ENCODE peak calls at places on chromosomes 7 and 10, in eight cellular contexts. One of them, this sample, is unnamed.

GRCh38 chr10:100725041-100725440 is 20.3 kb upstream of the PAX2 start:
- DNase-seq in MCF 10A: no peak
- DNase-seq in GM13976: no peak
- DNase-seq in fibroblast of mammary gland: no peak
- DNase-seq in prostate gland: no peak
- DNase-seq in choroid plexus epithelial cell: peak; percentile 27
- DNase-seq in AG09309: no peak
- DNase-seq in Panc1: no peak
- DNase-seq in this sample: no peak

GRCh38 chr10:77504870-77505257 is 132.7 kb downstream of the KCNMA1 start:
- DNase-seq in MCF 10A: peak; percentile 77
- DNase-seq in Panc1: peak; percentile 83
- DNase-seq in AG09309: no peak
- DNase-seq in fibroblast of mammary gland: peak; percentile 51
- DNase-seq in choroid plexus epithelial cell: peak; percentile 23
- DNase-seq in prostate gland: no peak
- DNase-seq in GM13976: no peak
- DNase-seq in this sample: no peak

GRCh38 chr7:66503551-66504031 is 125.1 kb upstream of the KCTD7 start:
- DNase-seq in choroid plexus epithelial cell: no peak
- DNase-seq in prostate gland: no peak
- DNase-seq in GM13976: no peak
- DNase-seq in AG09309: no peak
- DNase-seq in fibroblast of mammary gland: no peak
- DNase-seq in MCF 10A: no peak
- DNase-seq in Panc1: no peak
- DNase-seq in this sample: no peak

GRCh38 chr7:938546-939185 is 15.8 kb downstream of the ADAP1 start:
- DNase-seq in MCF 10A: no peak
- DNase-seq in AG09309: no peak
- DNase-seq in Panc1: no peak
- DNase-seq in choroid plexus epithelial cell: no peak
- DNase-seq in prostate gland: no peak
- DNase-seq in fibroblast of mammary gland: no peak
- DNase-seq in GM13976: no peak
- DNase-seq in this sample: no peak

GRCh38 chr7:90297118-90297517 is 24.0 kb downstream of the FAM237B start:
- DNase-seq in choroid plexus epithelial cell: no peak
- DNase-seq in fibroblast of mammary gland: no peak
- DNase-seq in GM13976: no peak
- DNase-seq in Panc1: no peak
- DNase-seq in MCF 10A: no peak
- DNase-seq in AG09309: no peak
- DNase-seq in prostate gland: no peak
- DNase-seq in this sample: no peak

GRCh38 chr10:9766762-9767161 is 1250.9 kb upstream of the CELF2 start:
- DNase-seq in prostate gland: no peak
- DNase-seq in MCF 10A: no peak
- DNase-seq in GM13976: no peak
- DNase-seq in AG09309: no peak
- DNase-seq in choroid plexus epithelial cell: peak; percentile 29
- DNase-seq in Panc1: no peak
- DNase-seq in fibroblast of mammary gland: no peak
- DNase-seq in this sample: no peak

GRCh38 chr7:74288034-74288881 is 949 bp upstream of the CLIP2 start:
- DNase-seq in fibroblast of mammary gland: peak; percentile 50
- DNase-seq in prostate gland: no peak
- DNase-seq in AG09309: no peak
- DNase-seq in Panc1: no peak
- DNase-seq in MCF 10A: no peak
- DNase-seq in GM13976: no peak
- DNase-seq in choroid plexus epithelial cell: no peak
- DNase-seq in this sample: peak; percentile 28

GRCh38 chr10:123241391-123242141 is 87.4 kb downstream of the BUB3 start:
- DNase-seq in AG09309: no peak
- DNase-seq in fibroblast of mammary gland: no peak
- DNase-seq in GM13976: peak; percentile 30
- DNase-seq in prostate gland: no peak
- DNase-seq in choroid plexus epithelial cell: no peak
- DNase-seq in Panc1: no peak
- DNase-seq in MCF 10A: no peak
- DNase-seq in this sample: no peak

GRCh38 chr10:32295027-32295426 is 51.9 kb downstream of the EPC1 start:
- DNase-seq in MCF 10A: no peak
- DNase-seq in AG09309: no peak
- DNase-seq in prostate gland: no peak
- DNase-seq in choroid plexus epithelial cell: no peak
- DNase-seq in fibroblast of mammary gland: no peak
- DNase-seq in Panc1: no peak
- DNase-seq in GM13976: no peak
- DNase-seq in this sample: no peak

GRCh38 chr10:6068422-6068821 is 6.3 kb upstream of the IL2RA start:
- DNase-seq in AG09309: no peak
- DNase-seq in fibroblast of mammary gland: no peak
- DNase-seq in prostate gland: no peak
- DNase-seq in choroid plexus epithelial cell: no peak
- DNase-seq in Panc1: no peak
- DNase-seq in GM13976: no peak
- DNase-seq in MCF 10A: no peak
- DNase-seq in this sample: no peak

GRCh38 chr7:44383566-44383965 is 58.2 kb upstream of the CAMK2B start:
- DNase-seq in fibroblast of mammary gland: peak; percentile 81
- DNase-seq in Panc1: no peak
- DNase-seq in GM13976: no peak
- DNase-seq in choroid plexus epithelial cell: peak; percentile 69
- DNase-seq in AG09309: peak; percentile 29
- DNase-seq in MCF 10A: peak; percentile 67
- DNase-seq in prostate gland: no peak
- DNase-seq in this sample: no peak

GRCh38 chr10:70564901-70565351 is 37.6 kb downstream of the PRF1 start:
- DNase-seq in prostate gland: no peak
- DNase-seq in MCF 10A: no peak
- DNase-seq in GM13976: no peak
- DNase-seq in AG09309: no peak
- DNase-seq in Panc1: no peak
- DNase-seq in choroid plexus epithelial cell: no peak
- DNase-seq in fibroblast of mammary gland: no peak
- DNase-seq in this sample: no peak

GRCh38 chr10:124590216-124591122 is 128.8 kb downstream of the LHPP start:
- DNase-seq in fibroblast of mammary gland: no peak
- DNase-seq in Panc1: no peak
- DNase-seq in choroid plexus epithelial cell: no peak
- DNase-seq in GM13976: no peak
- DNase-seq in prostate gland: no peak
- DNase-seq in MCF 10A: no peak
- DNase-seq in AG09309: no peak
- DNase-seq in this sample: no peak

GRCh38 chr10:127694580-127695193 is 42.3 kb upstream of the FOXI2 start:
- DNase-seq in choroid plexus epithelial cell: peak; percentile 6
- DNase-seq in fibroblast of mammary gland: peak; percentile 9
- DNase-seq in Panc1: no peak
- DNase-seq in AG09309: no peak
- DNase-seq in MCF 10A: peak; percentile 68
- DNase-seq in prostate gland: no peak
- DNase-seq in GM13976: peak; percentile 29
- DNase-seq in this sample: peak; percentile 26

GRCh38 chr10:42975005-42975493 is 101.8 kb upstream of the RET start:
- DNase-seq in AG09309: no peak
- DNase-seq in MCF 10A: no peak
- DNase-seq in Panc1: no peak
- DNase-seq in prostate gland: no peak
- DNase-seq in choroid plexus epithelial cell: no peak
- DNase-seq in fibroblast of mammary gland: no peak
- DNase-seq in GM13976: no peak
- DNase-seq in this sample: no peak

GRCh38 chr10:14093735-14094484 is 236.8 kb downstream of the FRMD4A start:
- DNase-seq in fibroblast of mammary gland: peak; percentile 58
- DNase-seq in prostate gland: no peak
- DNase-seq in MCF 10A: peak; percentile 29
- DNase-seq in choroid plexus epithelial cell: peak; percentile 72
- DNase-seq in AG09309: no peak
- DNase-seq in Panc1: peak; percentile 15
- DNase-seq in GM13976: peak; percentile 31
- DNase-seq in this sample: peak; percentile 23

GRCh38 chr10:124636271-124636993 is 107.7 kb downstream of the FAM53B start:
- DNase-seq in choroid plexus epithelial cell: no peak
- DNase-seq in AG09309: no peak
- DNase-seq in GM13976: no peak
- DNase-seq in MCF 10A: no peak
- DNase-seq in prostate gland: no peak
- DNase-seq in fibroblast of mammary gland: no peak
- DNase-seq in Panc1: no peak
- DNase-seq in this sample: no peak

GRCh38 chr7:16078076-16078952 is 343.0 kb downstream of the CRPPA start:
- DNase-seq in fibroblast of mammary gland: peak; percentile 75
- DNase-seq in prostate gland: peak; percentile 45
- DNase-seq in MCF 10A: peak; percentile 75
- DNase-seq in choroid plexus epithelial cell: peak; percentile 87
- DNase-seq in Panc1: peak; percentile 57
- DNase-seq in AG09309: peak; percentile 25
- DNase-seq in GM13976: peak; percentile 24
- DNase-seq in this sample: peak; percentile 7

GRCh38 chr10:44959243-44960097 is at the start of gene RASSF4:
- DNase-seq in prostate gland: peak; percentile 89
- DNase-seq in MCF 10A: peak; percentile 87
- DNase-seq in fibroblast of mammary gland: peak; percentile 61
- DNase-seq in AG09309: no peak
- DNase-seq in Panc1: no peak
- DNase-seq in GM13976: peak; percentile 99
- DNase-seq in choroid plexus epithelial cell: peak; percentile 78
- DNase-seq in this sample: peak; percentile 98
- TF ChIP-seq CTCF in prostate gland: no peak
- TF ChIP-seq CTCF in MCF 10A: no peak
- TF ChIP-seq CTCF in fibroblast of mammary gland: no peak
- TF ChIP-seq CTCF in AG09309: no peak
- TF ChIP-seq CTCF in Panc1: no peak
- TF ChIP-seq CTCF in GM13976: no peak
- TF ChIP-seq CTCF in choroid plexus epithelial cell: no peak
- TF ChIP-seq CTCF in this sample: peak; percentile 1

GRCh38 chr10:130043491-130043890 is 67.1 kb downstream of the C10orf143 start:
- DNase-seq in AG09309: no peak
- DNase-seq in fibroblast of mammary gland: no peak
- DNase-seq in GM13976: no peak
- DNase-seq in choroid plexus epithelial cell: no peak
- DNase-seq in MCF 10A: no peak
- DNase-seq in prostate gland: no peak
- DNase-seq in Panc1: no peak
- DNase-seq in this sample: no peak

GRCh38 chr10:130044067-130045061 is 66.3 kb downstream of the C10orf143 start:
- DNase-seq in fibroblast of mammary gland: no peak
- DNase-seq in prostate gland: no peak
- DNase-seq in AG09309: no peak
- DNase-seq in Panc1: no peak
- DNase-seq in MCF 10A: no peak
- DNase-seq in GM13976: no peak
- DNase-seq in choroid plexus epithelial cell: no peak
- DNase-seq in this sample: no peak

GRCh38 chr10:130046591-130046990 is 64.0 kb downstream of the C10orf143 start:
- DNase-seq in AG09309: no peak
- DNase-seq in MCF 10A: no peak
- DNase-seq in choroid plexus epithelial cell: no peak
- DNase-seq in fibroblast of mammary gland: no peak
- DNase-seq in prostate gland: no peak
- DNase-seq in Panc1: no peak
- DNase-seq in GM13976: no peak
- DNase-seq in this sample: no peak

GRCh38 chr10:130045801-130046321 is 64.8 kb downstream of the C10orf143 start:
- DNase-seq in MCF 10A: no peak
- DNase-seq in AG09309: no peak
- DNase-seq in fibroblast of mammary gland: no peak
- DNase-seq in GM13976: no peak
- DNase-seq in Panc1: no peak
- DNase-seq in prostate gland: no peak
- DNase-seq in choroid plexus epithelial cell: no peak
- DNase-seq in this sample: no peak

DNA sequence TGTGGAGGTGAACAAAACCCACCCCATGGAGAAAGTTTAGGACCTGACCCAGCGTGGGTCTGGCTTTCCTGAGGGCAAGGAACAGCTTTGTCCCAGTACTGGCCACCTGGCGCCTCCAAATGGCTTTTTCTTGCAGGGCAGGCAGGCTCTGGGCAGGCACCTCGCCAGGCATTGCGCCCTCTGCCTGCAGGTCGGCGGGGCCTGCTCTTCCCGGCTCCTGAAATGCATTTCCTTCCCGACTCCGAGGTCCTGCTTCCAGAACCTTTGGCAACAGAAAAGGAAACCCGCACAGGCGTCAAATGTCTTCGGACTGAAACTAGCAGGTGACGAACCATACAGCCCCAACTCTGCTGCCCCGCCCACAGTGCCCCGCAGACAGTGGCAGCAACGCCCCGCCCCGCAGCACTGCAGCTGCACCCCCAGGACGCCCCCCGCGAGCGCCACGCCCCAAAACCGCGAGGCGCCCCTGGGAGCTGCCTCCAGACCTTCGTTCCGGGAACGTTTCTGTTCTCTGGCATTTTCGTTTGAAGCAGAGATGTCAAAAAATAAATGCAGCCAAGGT is 65.5 kb downstream of the C10orf143 start:
- DNase-seq in GM13976: no peak
- DNase-seq in choroid plexus epithelial cell: no peak
- DNase-seq in prostate gland: no peak
- DNase-seq in MCF 10A: peak; percentile 32
- DNase-seq in Panc1: no peak
- DNase-seq in AG09309: no peak
- DNase-seq in fibroblast of mammary gland: peak; percentile 48
- DNase-seq in this sample: no peak
- TF ChIP-seq CTCF in GM13976: no peak
- TF ChIP-seq CTCF in choroid plexus epithelial cell: no peak
- TF ChIP-seq CTCF in prostate gland: no peak
- TF ChIP-seq CTCF in MCF 10A: peak; percentile 6
- TF ChIP-seq CTCF in Panc1: peak; percentile 81
- TF ChIP-seq CTCF in AG09309: peak; percentile 59
- TF ChIP-seq CTCF in fibroblast of mammary gland: peak; percentile 48
- TF ChIP-seq CTCF in this sample: no peak

GRCh38 chr10:66654861-66655260 is 271.0 kb upstream of the LRRTM3 start:
- DNase-seq in prostate gland: no peak
- DNase-seq in MCF 10A: no peak
- DNase-seq in Panc1: no peak
- DNase-seq in GM13976: no peak
- DNase-seq in choroid plexus epithelial cell: peak; percentile 2
- DNase-seq in AG09309: no peak
- DNase-seq in fibroblast of mammary gland: no peak
- DNase-seq in this sample: no peak
- TF ChIP-seq CTCF in prostate gland: no peak
- TF ChIP-seq CTCF in MCF 10A: no peak
- TF ChIP-seq CTCF in Panc1: no peak
- TF ChIP-seq CTCF in GM13976: no peak
- TF ChIP-seq CTCF in choroid plexus epithelial cell: no peak
- TF ChIP-seq CTCF in AG09309: no peak
- TF ChIP-seq CTCF in fibroblast of mammary gland: no peak
- TF ChIP-seq CTCF in this sample: no peak

DNA sequence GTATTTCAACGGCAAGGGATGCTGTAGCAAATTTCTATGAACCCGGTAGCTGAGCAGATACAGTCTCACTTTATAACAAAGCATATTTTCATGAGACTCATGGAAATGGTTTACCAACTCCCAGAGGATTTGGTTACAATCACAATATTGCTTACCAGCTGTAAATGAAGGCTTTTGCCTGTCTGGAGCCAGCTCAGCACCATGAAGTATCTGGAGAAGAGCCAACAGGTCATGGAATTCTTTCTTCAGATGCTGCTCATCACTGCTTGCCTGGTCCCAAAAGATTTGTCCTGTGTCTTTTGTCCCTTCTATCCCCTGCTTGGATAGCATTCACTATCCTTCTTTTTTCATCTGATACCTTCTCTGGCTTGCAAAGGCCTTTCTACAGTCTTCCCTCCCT is 316.9 kb upstream of the PHYHIPL start:
- DNase-seq in GM13976: no peak
- DNase-seq in MCF 10A: no peak
- DNase-seq in Panc1: no peak
- DNase-seq in AG09309: no peak
- DNase-seq in fibroblast of mammary gland: no peak
- DNase-seq in choroid plexus epithelial cell: peak; percentile 13
- DNase-seq in prostate gland: no peak
- DNase-seq in this sample: no peak
- TF ChIP-seq CTCF in GM13976: no peak
- TF ChIP-seq CTCF in MCF 10A: no peak
- TF ChIP-seq CTCF in Panc1: no peak
- TF ChIP-seq CTCF in AG09309: no peak
- TF ChIP-seq CTCF in fibroblast of mammary gland: no peak
- TF ChIP-seq CTCF in choroid plexus epithelial cell: no peak
- TF ChIP-seq CTCF in prostate gland: no peak
- TF ChIP-seq CTCF in this sample: no peak

This sample was measured in GM13977.